ENCODE peak calls at places on chromosomes 3 and 15, in nine cellular contexts. Z is mucosa of descending colon; N is MV-4-11; R is COR-L47; B is substantia nigra; D is stimulated activated CD8-positive, alpha-beta memory T cell treated with anti-CD3 and anti-CD28 coated beads, Interleukin-7, amount 100 ng/mL, for 4 hours; L is nucleus accumbens; P is HFF-Myc; C is A549. J is an unnamed sample.
A peak's percentile ranks its signal among the peaks of the same experiment; 100 is the strongest.

GRCh38 chr3:183897606-183898384 is 13.1 kb upstream of the PARL start:
- DNase-seq in Z (no peak), N (no peak), R (no peak), B (no peak), D (no peak), L (no peak), P (no peak), C (no peak), J (no peak)

GRCh38 chr3:180433172-180433571 is 168.8 kb upstream of the TTC14 start:
- DNase-seq in Z (no peak), N (peak; percentile 46), R (no peak), B (no peak), D (no peak), L (no peak), P (no peak), C (no peak), J (peak; percentile 68)

GRCh38 chr15:81339321-81339720 is 15.4 kb upstream of the STARD5 start:
- DNase-seq in Z (no peak), N (no peak), R (no peak), B (no peak), D (no peak), L (no peak), P (no peak), C (no peak), J (no peak)

GRCh38 chr15:74844319-74845207 is 1.6 kb upstream of the ULK3 start:
- DNase-seq in Z (no peak), N (no peak), R (no peak), B (no peak), D (no peak), L (no peak), P (no peak), C (no peak), J (no peak)

GRCh38 chr15:39592500-39592899 is 11.6 kb downstream of the THBS1 start:
- DNase-seq in Z (no peak), N (peak; percentile 33), R (no peak), B (no peak), D (no peak), L (no peak), P (no peak), C (no peak), J (no peak)

GRCh38 chr3:111801697-111802655 is 57.1 kb upstream of the PHLDB2 start:
- DNase-seq in Z (no peak), N (no peak), R (no peak), B (no peak), D (no peak), L (no peak), P (peak; percentile 46), C (peak; percentile 89), J (peak; percentile 13)

GRCh38 chr3:182122779-182123178 is 411.1 kb downstream of the SOX2 start:
- DNase-seq in Z (no peak), N (no peak), R (no peak), B (no peak), D (no peak), L (no peak), P (no peak), C (no peak), J (no peak)

GRCh38 chr15:76177491-76178040 is 117.8 kb downstream of the TMEM266 start:
- DNase-seq in Z (no peak), N (no peak), R (no peak), B (no peak), D (no peak), L (no peak), P (no peak), C (peak; percentile 56), J (no peak)

GRCh38 chr15:92418864-92419263 is 25.2 kb downstream of the ST8SIA2 start:
- DNase-seq in Z (no peak), N (no peak), R (no peak), B (no peak), D (no peak), L (no peak), P (no peak), C (no peak), J (no peak)

GRCh38 chr15:83732196-83732595 is 78.3 kb downstream of the ADAMTSL3 start:
- DNase-seq in Z (no peak), N (no peak), R (no peak), B (no peak), D (no peak), L (no peak), P (no peak), C (no peak), J (no peak)

GRCh38 chr3:153704115-153704514 is 417.1 kb upstream of the ARHGEF26 start:
- DNase-seq in Z (no peak), N (no peak), R (no peak), B (no peak), D (no peak), L (no peak), P (no peak), C (no peak), J (no peak)

GRCh38 chr15:55527150-55527549 is 19.1 kb upstream of the DNAAF4 start:
- DNase-seq in Z (no peak), N (no peak), R (no peak), B (no peak), D (no peak), L (no peak), P (no peak), C (no peak), J (no peak)

GRCh38 chr3:126870608-126871210 is 112.2 kb upstream of the PLXNA1 start:
- DNase-seq in Z (no peak), N (no peak), R (no peak), B (no peak), D (no peak), L (no peak), P (no peak), C (no peak), J (no peak)

GRCh38 chr3:70281663-70282062 is 30.8 kb downstream of the MDFIC2 start:
- DNase-seq in Z (no peak), N (no peak), R (no peak), B (no peak), D (no peak), L (no peak), P (no peak), C (peak; percentile 90), J (no peak)

GRCh38 chr3:77420316-77420715 is 380.4 kb downstream of the ROBO2 start:
- DNase-seq in Z (no peak), N (no peak), R (peak; percentile 9), B (no peak), D (no peak), L (no peak), P (no peak), C (no peak), J (no peak)

GRCh38 chr3:108222813-108223307 is 636 bp upstream of the IFT57 start:
- DNase-seq in Z (no peak), N (no peak), R (no peak), B (no peak), D (no peak), L (no peak), P (no peak), C (no peak), J (no peak)

GRCh38 chr15:40930430-40931299 is 1.5 kb downstream of the DLL4 start:
- DNase-seq in Z (peak; percentile 85), N (no peak), R (peak; percentile 80), B (no peak), D (no peak), L (peak; percentile 7), P (no peak), C (peak; percentile 50), J (no peak)

J was measured in SW 1271.